ENCODE peak calls at places on chromosome 17, in four cellular contexts. One of them, this sample, is unnamed.

GRCh38 chr17:76537288-76537577 is 276 bp downstream of the CYGB start:
- DNase-seq in stimulated activated CD8-positive, alpha-beta memory T cell treated with anti-CD3 and anti-CD28 coated beads, Interleukin-7, amount 100 ng/mL, for 1 hour: no peak
- DNase-seq in islet precursor cell: no peak
- DNase-seq in naive B cell: no peak
- DNase-seq in this sample: no peak

GRCh38 chr17:19897108-19897854 is 29.5 kb upstream of the ULK2 start:
- DNase-seq in stimulated activated CD8-positive, alpha-beta memory T cell treated with anti-CD3 and anti-CD28 coated beads, Interleukin-7, amount 100 ng/mL, for 1 hour: no peak
- DNase-seq in islet precursor cell: no peak
- DNase-seq in naive B cell: no peak
- DNase-seq in this sample: no peak

GRCh38 chr17:73208139-73208827 is 15.4 kb downstream of the COG1 start:
- DNase-seq in stimulated activated CD8-positive, alpha-beta memory T cell treated with anti-CD3 and anti-CD28 coated beads, Interleukin-7, amount 100 ng/mL, for 1 hour: no peak
- DNase-seq in islet precursor cell: peak
- DNase-seq in naive B cell: no peak
- DNase-seq in this sample: no peak

GRCh38 chr17:13725286-13725990 is 123.7 kb upstream of the HS3ST3A1 start:
- DNase-seq in stimulated activated CD8-positive, alpha-beta memory T cell treated with anti-CD3 and anti-CD28 coated beads, Interleukin-7, amount 100 ng/mL, for 1 hour: no peak
- DNase-seq in islet precursor cell: peak
- DNase-seq in naive B cell: no peak
- DNase-seq in this sample: no peak

GRCh38 chr17:81710514-81711308 is 1.4 kb upstream of the SLC25A10 start:
- DNase-seq in stimulated activated CD8-positive, alpha-beta memory T cell treated with anti-CD3 and anti-CD28 coated beads, Interleukin-7, amount 100 ng/mL, for 1 hour: no peak
- DNase-seq in islet precursor cell: no peak
- DNase-seq in naive B cell: no peak
- DNase-seq in this sample: no peak

GRCh38 chr17:12545877-12546513 is 119.7 kb upstream of the MYOCD start:
- DNase-seq in stimulated activated CD8-positive, alpha-beta memory T cell treated with anti-CD3 and anti-CD28 coated beads, Interleukin-7, amount 100 ng/mL, for 1 hour: no peak
- DNase-seq in islet precursor cell: peak
- DNase-seq in naive B cell: no peak
- DNase-seq in this sample: peak

GRCh38 chr17:3835410-3836229 is 10.4 kb downstream of the NCBP3 start:
- DNase-seq in stimulated activated CD8-positive, alpha-beta memory T cell treated with anti-CD3 and anti-CD28 coated beads, Interleukin-7, amount 100 ng/mL, for 1 hour: no peak
- DNase-seq in islet precursor cell: no peak
- DNase-seq in naive B cell: no peak
- DNase-seq in this sample: no peak

GRCh38 chr17:75996665-75997590 is 3.7 kb upstream of the CDK3 start:
- DNase-seq in stimulated activated CD8-positive, alpha-beta memory T cell treated with anti-CD3 and anti-CD28 coated beads, Interleukin-7, amount 100 ng/mL, for 1 hour: no peak
- DNase-seq in islet precursor cell: peak
- DNase-seq in naive B cell: peak
- DNase-seq in this sample: no peak

This sample was measured in SK-N-MC.